ENCODE peak calls at places on chromosomes 4 and X, in ten cellular contexts. J is SK-N-SH, F is foreskin melanocyte, W is EL, K is M059J, D is dermis blood vessel endothelial cell, U is anterior cingulate cortex, Z is right lobe of liver, S is fibroblast of the conjunctiva, I is body of pancreas. G is an unnamed sample.

GRCh38 chrX:151711787-151712186 is 4.0 kb upstream of the FATE1 start:
- DNase-seq in J (no peak), F (no peak), W (no peak), K (no peak), D (peak), U (no peak), Z (no peak), S (no peak), I (no peak), G (no peak)

GRCh38 chrX:68808686-68809357 is 20.0 kb upstream of the EFNB1 start:
- DNase-seq in J (peak), F (no peak), W (peak), K (peak), D (peak), U (no peak), Z (no peak), S (no peak), I (no peak), G (no peak)

GRCh38 chr4:40185830-40186664 is 10.8 kb upstream of the RHOH start:
- DNase-seq in J (no peak), F (no peak), W (no peak), K (no peak), D (no peak), U (no peak), Z (no peak), S (no peak), I (no peak), G (no peak)

GRCh38 chr4:8108991-8109390 is 49.6 kb downstream of the ABLIM2 start:
- DNase-seq in J (no peak), F (no peak), W (no peak), K (no peak), D (no peak), U (no peak), Z (no peak), S (no peak), I (peak), G (no peak)

GRCh38 chr4:184664445-184665210 is 15.1 kb downstream of the PRIMPOL start:
- DNase-seq in J (peak), F (no peak), W (no peak), K (peak), D (peak), U (no peak), Z (no peak), S (no peak), I (no peak), G (no peak)

GRCh38 chr4:167587361-167587760 is 353.1 kb upstream of the SPOCK3 start:
- DNase-seq in J (no peak), F (no peak), W (peak), K (peak), D (no peak), U (no peak), Z (no peak), S (no peak), I (no peak), G (no peak)

GRCh38 chr4:7264694-7265093 is 72.4 kb downstream of the SORCS2 start:
- DNase-seq in J (no peak), F (no peak), W (no peak), K (no peak), D (no peak), U (no peak), Z (no peak), S (no peak), I (no peak), G (no peak)

GRCh38 chr4:106914223-106914622 is 121.9 kb downstream of the DKK2 start:
- DNase-seq in J (no peak), F (no peak), W (no peak), K (no peak), D (no peak), U (no peak), Z (no peak), S (no peak), I (peak), G (no peak)

GRCh38 chr4:90852232-90852631 is 725.0 kb downstream of the CCSER1 start:
- DNase-seq in J (no peak), F (no peak), W (no peak), K (no peak), D (no peak), U (no peak), Z (no peak), S (no peak), I (no peak), G (no peak)

GRCh38 chrX:28058906-28059305 is 77.7 kb upstream of the DCAF8L1 start:
- DNase-seq in J (no peak), F (peak), W (no peak), K (no peak), D (peak), U (no peak), Z (no peak), S (no peak), I (no peak), G (peak)

GRCh38 chrX:47723689-47724088 is 64.7 kb upstream of the UXT start:
- DNase-seq in J (no peak), F (no peak), W (no peak), K (no peak), D (no peak), U (no peak), Z (no peak), S (no peak), I (no peak), G (no peak)

GRCh38 chr4:79996950-79997349 is 76.1 kb downstream of the ANTXR2 start:
- DNase-seq in J (no peak), F (no peak), W (no peak), K (no peak), D (no peak), U (no peak), Z (no peak), S (no peak), I (no peak), G (no peak)

GRCh38 chr4:10461850-10462400 is 4.7 kb upstream of the ZNF518B start:
- DNase-seq in J (no peak), F (no peak), W (no peak), K (no peak), D (no peak), U (no peak), Z (no peak), S (no peak), I (no peak), G (no peak)

GRCh38 chr4:7398788-7399432 is 35.8 kb downstream of the PSAPL1 start:
- DNase-seq in J (no peak), F (no peak), W (no peak), K (no peak), D (no peak), U (no peak), Z (no peak), S (no peak), I (no peak), G (no peak)

GRCh38 chr4:4407299-4408131 is 20.6 kb downstream of the NSG1 start:
- DNase-seq in J (no peak), F (no peak), W (no peak), K (no peak), D (no peak), U (no peak), Z (no peak), S (no peak), I (no peak), G (no peak)

GRCh38 chr4:183448436-183448835 is 4.0 kb downstream of the CDKN2AIP start:
- DNase-seq in J (no peak), F (no peak), W (no peak), K (no peak), D (no peak), U (no peak), Z (no peak), S (no peak), I (no peak), G (no peak)

GRCh38 chr4:31788676-31789075 is 1068.5 kb downstream of the PCDH7 start:
- DNase-seq in J (no peak), F (no peak), W (no peak), K (no peak), D (no peak), U (no peak), Z (no peak), S (no peak), I (no peak), G (no peak)

GRCh38 chrX:37580080-37580479 is 8.6 kb downstream of the LANCL3 start:
- DNase-seq in J (no peak), F (no peak), W (no peak), K (no peak), D (no peak), U (no peak), Z (no peak), S (no peak), I (no peak), G (no peak)

GRCh38 chr4:10546-10870 is 42.6 kb upstream of the ZNF595 start:
- DNase-seq in J (peak), F (no peak), W (no peak), K (no peak), D (no peak), U (no peak), Z (no peak), S (no peak), I (no peak), G (no peak)

GRCh38 chr4:142700521-142700920 is 145.6 kb downstream of the INPP4B start:
- DNase-seq in J (no peak), F (no peak), W (no peak), K (no peak), D (no peak), U (no peak), Z (no peak), S (no peak), I (no peak), G (no peak)

GRCh38 chr4:46329118-46329976 is 60.6 kb downstream of the GABRA2 start:
- DNase-seq in J (peak), F (peak), W (no peak), K (peak), D (no peak), U (no peak), Z (no peak), S (peak), I (peak), G (peak)

GRCh38 chr4:82429728-82430192 is 502 bp downstream of the HNRNPDL start:
- DNase-seq in J (no peak), F (no peak), W (no peak), K (no peak), D (no peak), U (peak), Z (no peak), S (no peak), I (no peak), G (no peak)

GRCh38 chrX:134718329-134719317 is 60.4 kb upstream of the PLAC1 start:
- DNase-seq in J (no peak), F (no peak), W (peak), K (peak), D (peak), U (no peak), Z (no peak), S (peak), I (peak), G (no peak)

GRCh38 chr4:77052352-77052751 is 23.4 kb downstream of the CCNI start:
- DNase-seq in J (no peak), F (no peak), W (peak), K (peak), D (peak), U (no peak), Z (peak), S (no peak), I (peak), G (peak)

GRCh38 chr4:133146574-133147198 is 2.4 kb upstream of the PCDH10 start:
- DNase-seq in J (peak), F (no peak), W (peak), K (peak), D (peak), U (peak), Z (no peak), S (peak), I (no peak), G (no peak)

GRCh38 chrX:10755477-10756334 is 135.3 kb upstream of the MID1 start:
- DNase-seq in J (no peak), F (no peak), W (peak), K (peak), D (peak), U (no peak), Z (no peak), S (no peak), I (peak), G (no peak)

GRCh38 chr4:103994059-103994458 is 274.3 kb upstream of the TACR3 start:
- DNase-seq in J (no peak), F (peak), W (no peak), K (peak), D (no peak), U (no peak), Z (no peak), S (no peak), I (no peak), G (no peak)

GRCh38 chr4:55553442-55553841 is 6.7 kb upstream of the CLOCK start:
- DNase-seq in J (no peak), F (no peak), W (peak), K (peak), D (no peak), U (no peak), Z (peak), S (peak), I (peak), G (peak)

GRCh38 chr4:10529256-10529890 is 72.1 kb upstream of the ZNF518B start:
- DNase-seq in J (no peak), F (peak), W (peak), K (peak), D (peak), U (no peak), Z (no peak), S (no peak), I (no peak), G (no peak)

GRCh38 chr4:14280567-14280966 is 653.0 kb upstream of the BOD1L1 start:
- DNase-seq in J (no peak), F (no peak), W (no peak), K (no peak), D (no peak), U (no peak), Z (no peak), S (no peak), I (no peak), G (no peak)

GRCh38 chr4:182604161-182604591 is 313.0 kb downstream of the DCTD start:
- DNase-seq in J (no peak), F (peak), W (peak), K (peak), D (peak), U (no peak), Z (no peak), S (no peak), I (no peak), G (no peak)

GRCh38 chrX:71227370-71228062 is 4.5 kb downstream of the GJB1 start:
- DNase-seq in J (no peak), F (no peak), W (no peak), K (no peak), D (no peak), U (no peak), Z (peak), S (no peak), I (no peak), G (no peak)

G was measured in transverse colon.